ENCODE peak calls at places on chromosomes 12 and 14, in nine cellular contexts. G, D, A, I, F, W, M, K and R are unnamed samples.

GRCh38 chr14:90788031-90788430 is 28.2 kb downstream of the TTC7B start:
- ATAC-seq in A (no peak), W (peak; percentile 90), F (peak; percentile 78), D (peak; percentile 38), M (peak; percentile 27), G (no peak), K (no peak), I (no peak), R (no peak)

GRCh38 chr14:95157987-95158712 is 821 bp upstream of the DICER1 start:
- ATAC-seq in F (peak; percentile 9), A (peak; percentile 3), M (no peak), G (peak; percentile 29), I (peak; percentile 44), D (no peak), K (no peak), W (no peak), R (no peak)

GRCh38 chr14:89179891-89180404 is 237.1 kb downstream of the FOXN3 start:
- ATAC-seq in K (no peak), G (no peak), D (peak; percentile 41), M (peak; percentile 30), F (no peak), I (peak; percentile 78), A (no peak), W (no peak), R (no peak)

GRCh38 chr12:120075034-120075616 is 41.4 kb downstream of the RAB35 start:
- ATAC-seq in K (no peak), G (no peak), D (no peak), M (no peak), F (no peak), A (no peak), W (no peak), I (no peak), R (no peak)

GRCh38 chr12:127677537-127678131 is 589.3 kb upstream of the TMEM132C start:
- ATAC-seq in A (peak; percentile 55), W (peak; percentile 84), G (peak; percentile 45), I (no peak), D (peak; percentile 87), M (peak; percentile 76), F (peak; percentile 49), K (no peak), R (peak; percentile 84)

GRCh38 chr12:16350682-16351081 is 3.2 kb downstream of the MGST1 start:
- ATAC-seq in I (peak; percentile 61), F (peak; percentile 67), W (peak; percentile 62), D (peak; percentile 63), A (peak; percentile 96), G (no peak), M (peak; percentile 8), K (no peak), R (no peak)

GRCh38 chr12:122894173-122895121 is 1.5 kb downstream of the VPS37B start:
- ATAC-seq in D (peak; percentile 18), G (no peak), A (peak; percentile 62), F (peak; percentile 65), W (peak; percentile 57), M (peak; percentile 15), K (no peak), I (no peak), R (no peak)

GRCh38 chr12:124745891-124746570 is 117.6 kb downstream of the SCARB1 start:
- ATAC-seq in F (peak; percentile 94), W (peak; percentile 93), M (peak; percentile 96), I (peak; percentile 92), A (peak; percentile 70), K (peak; percentile 58), G (peak; percentile 62), D (peak; percentile 96), R (peak; percentile 92)

GRCh38 chr14:103504991-103505565 is 17.6 kb downstream of the CKB start:
- ATAC-seq in A (no peak), D (no peak), F (no peak), M (no peak), G (no peak), I (no peak), W (no peak), K (no peak), R (peak; percentile 33)

GRCh38 chr12:109999649-109999971 is 380 bp downstream of the ANKRD13A start:
- ATAC-seq in W (no peak), I (no peak), G (no peak), D (no peak), K (no peak), A (no peak), M (no peak), F (no peak), R (no peak)

GRCh38 chr12:113339540-113339939 is 4.6 kb upstream of the SLC8B1 start:
- ATAC-seq in F (no peak), G (no peak), M (no peak), W (no peak), I (no peak), D (no peak), K (no peak), A (no peak), R (no peak)

GRCh38 chr12:71440393-71441349 is 1.1 kb downstream of the LGR5 start:
- ATAC-seq in F (peak; percentile 49), I (peak; percentile 35), M (no peak), A (no peak), W (peak; percentile 27), D (no peak), K (no peak), G (no peak), R (peak; percentile 42)